ENCODE peak calls at places on chromosomes 11 and 22, in five cellular contexts. W is stimulated activated CD4-positive, alpha-beta T cell treated with anti-CD3 and anti-CD28 coated beads, TNF-alpha, amount 100 ng/mL, for 24 hours; M is HFFc6; Z is nephron progenitor cell; O is fibroblast of the conjunctiva. T is an unnamed sample.

GRCh38 chr11:130023204-130023603 is 20.6 kb upstream of the PRDM10 start:
- DNase-seq in W (no peak), O (no peak), Z (peak; percentile 13), M (peak; percentile 66), T (no peak)

GRCh38 chr22:49685686-49686085 is 142.0 kb downstream of the BRD1 start:
- DNase-seq in Z (no peak), W (no peak), M (no peak), O (no peak), T (no peak)

GRCh38 chr11:47523491-47524199 is 29.3 kb downstream of the CELF1 start:
- DNase-seq in W (no peak), Z (no peak), O (peak; percentile 71), M (peak; percentile 76), T (no peak)

GRCh38 chr11:69393178-69393832 is 88.2 kb upstream of the LINC01488 start:
- DNase-seq in Z (no peak), W (no peak), O (no peak), M (no peak), T (no peak)

GRCh38 chr22:44658371-44658953 is 43.5 kb upstream of the PRR5 start:
- DNase-seq in W (no peak), M (no peak), Z (no peak), O (peak; percentile 69), T (no peak)

GRCh38 chr11:9214765-9215164 is 50.4 kb downstream of the DENND5A start:
- DNase-seq in W (no peak), Z (no peak), O (no peak), M (peak; percentile 22), T (no peak)

GRCh38 chr11:71446942-71447688 is 1.1 kb downstream of the DHCR7 start:
- DNase-seq in O (peak; percentile 55), M (peak; percentile 68), W (no peak), Z (no peak), T (no peak)

GRCh38 chr11:108147150-108147549 is 25.8 kb downstream of the ACAT1 start:
- DNase-seq in W (no peak), M (no peak), Z (no peak), O (no peak), T (no peak)

GRCh38 chr11:128026596-128026995 is 560.8 kb downstream of the ETS1 start:
- DNase-seq in W (no peak), Z (no peak), O (peak; percentile 58), M (peak; percentile 99), T (no peak)

GRCh38 chr11:36931167-36931566 is 333.1 kb upstream of the RAG2 start:
- DNase-seq in M (no peak), Z (no peak), O (no peak), W (no peak), T (no peak)

GRCh38 chr11:59542142-59542810 is 30.9 kb downstream of the OR4D9 start:
- DNase-seq in O (no peak), W (no peak), Z (no peak), M (no peak), T (no peak)

GRCh38 chr11:68002943-68003845 is 703 bp downstream of the UNC93B1 start:
- DNase-seq in Z (peak; percentile 55), W (no peak), O (no peak), M (no peak), T (peak; percentile 56)

GRCh38 chr11:95850137-95850536 is 59.8 kb downstream of the CEP57 start:
- DNase-seq in W (no peak), O (no peak), Z (no peak), M (no peak), T (no peak)

GRCh38 chr11:85718126-85718943 is 32.3 kb upstream of the CCDC89 start:
- DNase-seq in O (no peak), W (no peak), Z (no peak), M (no peak), T (no peak)

GRCh38 chr22:49957826-49958461 is 2.6 kb upstream of the PIM3 start:
- DNase-seq in M (no peak), W (no peak), O (no peak), Z (no peak), T (no peak)

GRCh38 chr22:44521326-44521725 is 23.3 kb upstream of the RTL6 start:
- DNase-seq in M (no peak), Z (no peak), O (no peak), W (no peak), T (no peak)

GRCh38 chr22:50706481-50707125 is 31.4 kb upstream of the ACR start:
- DNase-seq in M (no peak), O (no peak), W (no peak), Z (no peak), T (no peak)

GRCh38 chr11:110085255-110085838 is 7.8 kb upstream of the ZC3H12C start:
- DNase-seq in W (no peak), Z (no peak), O (no peak), M (no peak), T (no peak)

GRCh38 chr11:35649984-35650383 is 12.6 kb upstream of the TRIM44 start:
- DNase-seq in Z (no peak), M (peak; percentile 37), O (no peak), W (no peak), T (no peak)

GRCh38 chr11:123186291-123186690 is 8.8 kb downstream of the CLMP start:
- DNase-seq in Z (no peak), M (no peak), W (no peak), O (no peak), T (no peak)

GRCh38 chr11:45593992-45594391 is 71.4 kb downstream of the CHST1 start:
- DNase-seq in W (no peak), M (no peak), O (no peak), Z (no peak), T (no peak)

GRCh38 chr11:707817-708420 is 1.9 kb downstream of the EPS8L2 start:
- DNase-seq in M (no peak), Z (no peak), W (no peak), O (no peak), T (no peak)

GRCh38 chr11:36261094-36261493 is 28.1 kb downstream of the COMMD9 start:
- DNase-seq in M (no peak), O (no peak), Z (no peak), W (no peak), T (no peak)

GRCh38 chr22:23698094-23698493 is 7.3 kb downstream of the RGL4 start:
- DNase-seq in W (no peak), Z (no peak), O (no peak), M (no peak), T (no peak)

GRCh38 chr11:9397746-9398680 is 13.6 kb downstream of the IPO7 start:
- DNase-seq in O (no peak), M (peak; percentile 15), W (no peak), Z (no peak), T (no peak)

GRCh38 chr11:131136476-131136875 is 220.2 kb upstream of the SNX19 start:
- DNase-seq in O (no peak), M (peak; percentile 58), W (no peak), Z (no peak), T (no peak)